ENCODE peak calls at places on chromosomes 12 and 14, in seven cellular contexts. U, F, P, D, T, I and V are unnamed samples. For H3K4me1, the result is how much of the 10 kb centered on the place peaks cover.

GRCh38 chr14:55271572-55272414 is 572 bp downstream of the FBXO34 start:
- DNase-seq in T (peak), D (peak), I (peak), P (peak), U (peak), F (peak), V (peak)

GRCh38 chr14:61290686-61291085 is 9.5 kb upstream of the TMEM30B start:
- DNase-seq in P (no peak), U (no peak), D (no peak), F (no peak), I (no peak), T (no peak), V (no peak)

GRCh38 chr14:59346796-59347510 is 118.2 kb downstream of the GPR135 start:
- DNase-seq in T (no peak), F (no peak), D (peak), P (no peak), U (no peak), I (no peak), V (no peak)

GRCh38 chr12:3913278-3913677 is 40.1 kb upstream of the PARP11 start:
- DNase-seq in F (no peak), I (no peak), T (no peak), P (no peak), U (no peak), D (no peak), V (no peak)

GRCh38 chr14:99143793-99144192 is 128.2 kb downstream of the BCL11B start:
- DNase-seq in F (no peak), I (no peak), U (no peak), D (no peak), P (no peak), T (no peak), V (no peak)

GRCh38 chr12:57868870-57869609 is 22.5 kb upstream of the CTDSP2 start:
- DNase-seq in F (no peak), I (no peak), T (no peak), U (no peak), D (no peak), P (no peak), V (no peak)

GRCh38 chr14:91466192-91466591 is 43.9 kb downstream of the PPP4R3A start:
- DNase-seq in U (no peak), T (no peak), P (no peak), F (no peak), D (no peak), I (no peak), V (no peak)

GRCh38 chr12:9751204-9752144 is 9.2 kb downstream of the CD69 start:
- DNase-seq in I (no peak), T (no peak), U (no peak), P (no peak), F (no peak), D (peak), V (no peak)

GRCh38 chr12:62006076-62006732 is 254.0 kb upstream of the USP15 start:
- DNase-seq in P (no peak), F (no peak), U (peak), I (no peak), T (no peak), D (peak), V (no peak)

GRCh38 chr14:95265106-95266094 is 54.3 kb downstream of the CLMN start:
- DNase-seq in I (no peak), P (no peak), U (peak), F (no peak), T (no peak), D (peak), V (peak)

GRCh38 chr14:20630340-20631022 is 11.0 kb downstream of the OR6S1 start:
- DNase-seq in F (no peak), U (peak), T (no peak), P (no peak), I (peak), D (peak), V (no peak)

GRCh38 chr12:58009355-58009754 is 68.0 kb downstream of the ATP23 start:
- DNase-seq in T (no peak), P (no peak), F (no peak), D (no peak), I (no peak), U (no peak), V (no peak)

GRCh38 chr12:10031771-10032175 is 1.3 kb downstream of the CLEC9A start:
- DNase-seq in U (no peak), P (no peak), I (no peak), D (peak), T (no peak), F (no peak), V (peak)

GRCh38 chr14:37153005-37153404 is 19.4 kb downstream of the SLC25A21 start:
- DNase-seq in D (no peak), I (no peak), P (no peak), F (no peak), U (no peak), T (no peak), V (no peak)

GRCh38 chr14:57502581-57503254 is 9.1 kb upstream of the CCDC198 start:
- DNase-seq in T (no peak), D (no peak), I (peak), U (peak), P (no peak), F (no peak), V (no peak)

GRCh38 chr12:124160102-124160501 is 134.8 kb upstream of the RFLNA start:
- DNase-seq in I (peak), P (no peak), T (no peak), F (no peak), D (no peak), U (no peak), V (no peak)

GRCh38 chr14:99508896-99509629 is 27.9 kb downstream of the CCNK start:
- DNase-seq in I (no peak), P (no peak), D (no peak), U (peak), F (peak), T (no peak), V (no peak)

GRCh38 chr14:60657609-60657983 is 8.3 kb upstream of the SIX1 start:
- DNase-seq in F (no peak), U (peak), T (no peak), P (no peak), D (no peak), I (peak), V (peak)

GRCh38 chr12:110354172-110354780 is 49.2 kb downstream of the ANAPC7 start:
- DNase-seq in F (no peak), P (no peak), I (no peak), D (peak), U (no peak), T (no peak), V (no peak)

GRCh38 chr12:544941-545635 is 85.3 kb downstream of the B4GALNT3 start:
- DNase-seq in D (no peak), I (no peak), P (no peak), U (no peak), F (no peak), T (no peak), V (no peak)
- H3K4me1 ChIP-seq in D (under half), I (under half), P (under half), U (under half), F (under half), T (under half), V (under half)

GRCh38 chr12:563250-563781 is 99.9 kb downstream of the NINJ2 start:
- DNase-seq in T (no peak), I (no peak), F (peak), D (no peak), P (no peak), U (no peak), V (no peak)

GRCh38 chr12:561116-561705 is 101.5 kb downstream of the B4GALNT3 start:
- DNase-seq in T (no peak), I (no peak), D (no peak), P (no peak), F (no peak), U (no peak), V (no peak)

GRCh38 chr12:560666-561065 is 100.9 kb downstream of the B4GALNT3 start:
- DNase-seq in D (no peak), F (no peak), U (no peak), P (no peak), I (no peak), T (no peak), V (no peak)

GRCh38 chr12:562634-563033 is 100.6 kb downstream of the NINJ2 start:
- DNase-seq in T (no peak), U (no peak), F (peak), P (no peak), I (no peak), D (no peak), V (no peak)

DNA sequence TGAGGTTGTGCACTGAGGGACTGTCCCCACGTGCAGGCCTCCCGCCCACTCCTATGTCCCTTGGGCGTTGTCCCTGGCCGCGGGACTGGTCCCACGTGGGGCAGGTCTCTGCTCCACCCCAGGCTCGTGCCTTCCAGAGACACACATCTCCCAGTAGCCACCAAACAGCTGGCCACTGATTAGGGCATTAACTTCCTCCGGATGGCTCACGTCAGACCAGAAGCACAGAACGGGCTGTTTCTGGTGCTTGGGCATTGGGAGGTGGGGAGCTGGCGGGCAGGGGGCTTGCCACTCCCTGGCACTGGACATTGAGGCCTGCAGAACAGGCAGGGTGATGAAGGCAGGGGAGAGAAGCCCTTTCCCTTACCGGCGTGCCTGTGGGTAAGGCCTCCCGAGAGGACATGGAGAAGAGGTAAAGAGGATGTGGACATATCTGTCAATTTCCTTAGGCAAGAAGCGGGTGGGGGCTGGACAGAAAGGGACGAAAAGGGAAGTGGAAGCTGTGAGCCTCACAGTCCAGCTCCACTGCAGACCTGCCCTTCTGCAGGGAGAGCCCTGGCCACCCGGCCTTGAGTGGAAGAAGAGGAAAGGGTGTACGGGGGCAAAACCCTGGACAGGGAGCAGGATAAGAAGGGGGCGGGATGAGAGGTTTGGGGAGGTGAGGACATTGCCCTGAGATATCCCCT is 101.2 kb downstream of the NINJ2 start:
- DNase-seq in U (no peak), F (peak), T (no peak), D (no peak), P (peak), I (no peak), V (no peak)
- H3K4me3 ChIP-seq in U (no peak), F (peak), T (peak), D (no peak), P (peak), I (no peak), V (no peak)

GRCh38 chr12:15157200-15157599 is 64.0 kb downstream of the RERG start:
- DNase-seq in F (no peak), T (no peak), P (no peak), I (no peak), U (no peak), D (no peak), V (no peak)
- H3K27ac ChIP-seq in F (peak), T (peak), P (peak), I (peak), U (no peak), D (no peak), V (no peak)

DNA sequence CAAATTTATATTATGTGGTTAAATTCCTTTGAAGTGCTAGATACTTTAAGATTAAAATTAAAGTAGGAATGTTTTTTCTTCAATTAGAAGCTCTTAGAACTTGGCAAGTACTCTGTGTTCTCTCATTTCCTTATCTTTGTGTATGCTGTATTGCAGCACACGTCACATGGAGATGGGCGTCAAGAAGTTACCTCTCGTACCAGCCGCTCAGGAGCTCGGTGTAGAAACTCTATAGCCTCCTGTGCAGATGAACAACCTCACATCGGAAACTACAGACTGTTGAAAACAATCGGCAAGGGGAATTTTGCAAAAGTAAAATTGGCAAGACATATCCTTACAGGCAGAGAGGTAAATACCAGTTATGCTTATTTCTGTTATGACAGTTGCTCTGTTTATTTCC is 19.7 kb downstream of the MARK3 start:
- DNase-seq in T (no peak), F (no peak), P (peak), D (no peak), I (peak), U (peak), V (no peak)
- H3K4me1 ChIP-seq in T (under half), F (under half), P (half or more), D (under half), I (under half), U (under half), V (under half)

GRCh38 chr12:1583421-1584078 is 10.8 kb downstream of the FBXL14 start:
- DNase-seq in U (peak), T (peak), D (peak), P (no peak), I (peak), F (no peak), V (peak)
- H3K4me3 ChIP-seq in U (no peak), T (no peak), D (no peak), P (no peak), I (no peak), F (peak), V (no peak)

GRCh38 chr14:22978873-22979671 is 3.3 kb downstream of the AJUBA start:
- DNase-seq in P (no peak), U (peak), D (no peak), I (no peak), T (no peak), F (no peak), V (no peak)
- H3K27ac ChIP-seq in P (peak), U (peak), D (peak), I (peak), T (peak), F (peak), V (peak)

GRCh38 chr12:56521590-56522371 is at the start of gene RBMS2:
- DNase-seq in T (peak), P (peak), F (peak), U (peak), I (peak), D (peak), V (peak)
- H3K4me1 ChIP-seq in T (under half), P (half or more), F (under half), U (under half), I (under half), D (under half), V (half or more)

GRCh38 chr12:48199784-48200198 is 3.3 kb downstream of the OR10AD1 start:
- DNase-seq in T (no peak), I (no peak), D (peak), U (peak), P (no peak), F (no peak), V (peak)
- H3K4me3 ChIP-seq in T (no peak), I (no peak), D (no peak), U (no peak), P (peak), F (peak), V (no peak)

GRCh38 chr12:113924341-113924740 is 41.8 kb downstream of the RBM19 start:
- DNase-seq in U (no peak), I (no peak), P (no peak), F (no peak), T (no peak), D (no peak), V (peak)
- H3K27ac ChIP-seq in U (no peak), I (no peak), P (no peak), F (no peak), T (no peak), D (no peak), V (no peak)